ENCODE peak calls at places on chromosomes 4 and X, in nine cellular contexts. I is GM03348; D is progenitor cell of endocrine pancreas; N is HS-5; Z is caudate nucleus; F is non-pigmented ciliary epithelial cell; J is stimulated activated CD4-positive, alpha-beta T cell treated with anti-CD3 and anti-CD28 coated beads, Interleukin-4, amount 100 ng/mL, for 48 hours; A is stimulated activated CD8-positive, alpha-beta memory T cell treated with anti-CD3 and anti-CD28 coated beads, Interleukin-7, amount 100 ng/mL, for 24 hours; E is NCI-H82. M is an unnamed sample.

GRCh38 chr4:60962286-60962685 is 237.8 kb upstream of the ADGRL3 start:
- DNase-seq in I (no peak), D (no peak), N (no peak), Z (no peak), F (no peak), J (no peak), A (no peak), E (no peak), M (no peak)

GRCh38 chr4:188971125-188971524 is 831.9 kb downstream of the TRIML1 start:
- DNase-seq in I (peak; percentile 19), D (no peak), N (no peak), Z (no peak), F (no peak), J (no peak), A (no peak), E (peak; percentile 20), M (no peak)

GRCh38 chr4:84403656-84404055 is 95.4 kb downstream of the NKX6-1 start:
- DNase-seq in I (no peak), D (no peak), N (peak; percentile 50), Z (no peak), F (no peak), J (no peak), A (no peak), E (no peak), M (peak; percentile 3)

GRCh38 chr4:94621491-94622080 is 136.2 kb upstream of the BMPR1B start:
- DNase-seq in I (peak; percentile 59), D (no peak), N (no peak), Z (no peak), F (no peak), J (peak; percentile 8), A (no peak), E (peak; percentile 54), M (peak; percentile 26)

GRCh38 chrX:31397119-31397518 is 325.3 kb upstream of the FTHL17 start:
- DNase-seq in I (peak; percentile 36), D (no peak), N (peak; percentile 67), Z (no peak), F (peak; percentile 24), J (no peak), A (no peak), E (no peak), M (peak; percentile 1)

GRCh38 chr4:40357738-40358137 is 22.6 kb downstream of the CHRNA9 start:
- DNase-seq in I (no peak), D (no peak), N (no peak), Z (no peak), F (no peak), J (no peak), A (no peak), E (no peak), M (no peak)

GRCh38 chr4:155705664-155706063 is 39.0 kb downstream of the GUCY1A1 start:
- DNase-seq in I (peak; percentile 4), D (no peak), N (no peak), Z (no peak), F (peak; percentile 76), J (no peak), A (no peak), E (peak; percentile 75), M (peak; percentile 2)

GRCh38 chr4:25955705-25956104 is 41.7 kb downstream of the SMIM20 start:
- DNase-seq in I (no peak), D (no peak), N (no peak), Z (no peak), F (no peak), J (no peak), A (no peak), E (no peak), M (no peak)

GRCh38 chr4:184983660-184984356 is 34.5 kb upstream of the HELT start:
- DNase-seq in I (peak; percentile 75), D (no peak), N (no peak), Z (peak; percentile 61), F (peak; percentile 10), J (peak; percentile 52), A (peak; percentile 51), E (peak; percentile 85), M (peak; percentile 18)

GRCh38 chrX:65985211-65985610 is 54.7 kb downstream of the VSIG4 start:
- DNase-seq in I (no peak), D (no peak), N (no peak), Z (no peak), F (no peak), J (no peak), A (no peak), E (no peak), M (no peak)

GRCh38 chr4:77538144-77538543 is 67.5 kb upstream of the CXCL13 start:
- DNase-seq in I (peak; percentile 32), D (no peak), N (no peak), Z (no peak), F (peak; percentile 28), J (no peak), A (no peak), E (no peak), M (peak; percentile 73)

GRCh38 chr4:88208146-88208545 is 49.7 kb upstream of the ABCG2 start:
- DNase-seq in I (no peak), D (no peak), N (no peak), Z (no peak), F (no peak), J (no peak), A (no peak), E (no peak), M (no peak)

GRCh38 chrX:18891561-18891945 is 92.4 kb downstream of the PHKA2 start:
- DNase-seq in I (no peak), D (no peak), N (no peak), Z (no peak), F (no peak), J (no peak), A (no peak), E (no peak), M (no peak)

GRCh38 chrX:149521438-149521837 is 16.3 kb upstream of the IDS start:
- DNase-seq in I (no peak), D (no peak), N (no peak), Z (no peak), F (no peak), J (no peak), A (no peak), E (peak; percentile 30), M (no peak)

GRCh38 chrX:65997978-65998717 is 41.7 kb downstream of the VSIG4 start:
- DNase-seq in I (no peak), D (no peak), N (no peak), Z (no peak), F (no peak), J (no peak), A (no peak), E (no peak), M (no peak)

GRCh38 chr4:70518716-70519115 is 347 bp downstream of the AMTN start:
- DNase-seq in I (no peak), D (no peak), N (no peak), Z (no peak), F (no peak), J (no peak), A (no peak), E (no peak), M (no peak)

GRCh38 chrX:108584617-108585211 is 145.1 kb downstream of the COL4A5 start:
- DNase-seq in I (peak; percentile 1), D (no peak), N (no peak), Z (no peak), F (no peak), J (no peak), A (no peak), E (peak; percentile 38), M (no peak)

GRCh38 chr4:31023724-31024123 is 303.6 kb downstream of the PCDH7 start:
- DNase-seq in I (no peak), D (no peak), N (no peak), Z (no peak), F (no peak), J (no peak), A (no peak), E (no peak), M (no peak)

GRCh38 chrX:32530802-32531403 is 680.4 kb downstream of the DMD start:
- DNase-seq in I (peak; percentile 16), D (no peak), N (peak; percentile 2), Z (peak; percentile 0), F (no peak), J (no peak), A (no peak), E (peak; percentile 85), M (no peak)

GRCh38 chr4:148834804-148835598 is 392.8 kb upstream of the NR3C2 start:
- DNase-seq in I (peak; percentile 47), D (no peak), N (peak; percentile 8), Z (no peak), F (no peak), J (no peak), A (no peak), E (no peak), M (peak; percentile 3)

M was measured in fibroblast of gingiva.